ENCODE peak calls at places on chromosomes 5 and 9, in six cellular contexts. C is WTC11; J is T-helper 1 cell; W is HepG2; Q is stimulated activated CD4-positive, alpha-beta T cell treated with anti-CD3 and anti-CD28 coated beads, Interleukin-1b, Interleukin-23, amount 100 ng/mL, for 24 hours; D is GM13977. F is an unnamed sample.

GRCh38 chr9:82810902-82811301 is 252.0 kb downstream of the RASEF start:
- DNase-seq in C (peak), J (no peak), W (no peak), Q (no peak), D (no peak), F (no peak)

GRCh38 chr9:114864471-114864870 is 58.6 kb upstream of the TNFSF15 start:
- DNase-seq in C (no peak), J (no peak), W (no peak), Q (no peak), D (no peak), F (no peak)

GRCh38 chr9:89705651-89706050 is 100.8 kb downstream of the GADD45G start:
- DNase-seq in C (no peak), J (no peak), W (no peak), Q (no peak), D (no peak), F (no peak)

GRCh38 chr9:92636627-92637026 is 33.3 kb downstream of the IPPK start:
- DNase-seq in C (no peak), J (no peak), W (no peak), Q (no peak), D (no peak), F (no peak)

GRCh38 chr5:112729630-112730029 is 8.1 kb upstream of the APC start:
- DNase-seq in C (no peak), J (no peak), W (no peak), Q (no peak), D (no peak), F (no peak)

GRCh38 chr5:55104036-55104767 is 1.8 kb downstream of the GZMA start:
- DNase-seq in C (no peak), J (no peak), W (no peak), Q (no peak), D (no peak), F (no peak)

GRCh38 chr9:82332018-82332773 is 343.6 kb downstream of the SPATA31D1 start:
- DNase-seq in C (no peak), J (no peak), W (no peak), Q (no peak), D (no peak), F (no peak)

GRCh38 chr5:54296386-54296785 is 14.0 kb downstream of the ARL15 start:
- DNase-seq in C (no peak), J (no peak), W (no peak), Q (no peak), D (no peak), F (no peak)

GRCh38 chr9:121551985-121552753 is 52.5 kb upstream of the GGTA1 start:
- DNase-seq in C (no peak), J (no peak), W (no peak), Q (no peak), D (no peak), F (no peak)

GRCh38 chr5:149041242-149041641 is 21.6 kb downstream of the SH3TC2 start:
- DNase-seq in C (no peak), J (no peak), W (no peak), Q (no peak), D (no peak), F (no peak)

GRCh38 chr9:89678394-89679005 is 73.7 kb downstream of the GADD45G start:
- DNase-seq in C (no peak), J (no peak), W (no peak), Q (no peak), D (no peak), F (no peak)

GRCh38 chr9:121699271-121700164 is 48.1 kb downstream of the DAB2IP start:
- DNase-seq in C (peak), J (no peak), W (no peak), Q (no peak), D (peak), F (peak)

GRCh38 chr5:133763744-133764143 is 151.4 kb upstream of the FSTL4 start:
- DNase-seq in C (no peak), J (no peak), W (no peak), Q (no peak), D (no peak), F (no peak)

GRCh38 chr5:80701597-80701996 is 46.8 kb upstream of the DHFR start:
- DNase-seq in C (no peak), J (no peak), W (no peak), Q (no peak), D (no peak), F (no peak)

GRCh38 chr9:26551971-26552370 is 340.6 kb downstream of the CAAP1 start:
- DNase-seq in C (no peak), J (no peak), W (no peak), Q (no peak), D (no peak), F (no peak)

GRCh38 chr9:1210954-1211353 is 160.8 kb downstream of the DMRT2 start:
- DNase-seq in C (no peak), J (no peak), W (no peak), Q (no peak), D (no peak), F (no peak)

GRCh38 chr5:143065996-143066522 is 295.9 kb downstream of the ARHGAP26 start:
- DNase-seq in C (no peak), J (no peak), W (no peak), Q (no peak), D (no peak), F (no peak)

GRCh38 chr5:109655841-109656240 is 33.9 kb upstream of the MAN2A1 start:
- DNase-seq in C (no peak), J (no peak), W (no peak), Q (no peak), D (no peak), F (no peak)

GRCh38 chr9:4339357-4339756 is 39.5 kb upstream of the GLIS3 start:
- DNase-seq in C (peak), J (peak), W (peak), Q (peak), D (peak), F (peak)

GRCh38 chr9:87109851-87110250 is 162.5 kb upstream of the GAS1 start:
- DNase-seq in C (no peak), J (no peak), W (no peak), Q (no peak), D (no peak), F (no peak)

GRCh38 chr5:60805470-60805869 is 38.6 kb downstream of the ELOVL7 start:
- DNase-seq in C (no peak), J (no peak), W (no peak), Q (no peak), D (no peak), F (no peak)

GRCh38 chr5:151509231-151509630 is 61.8 kb downstream of the SLC36A1 start:
- DNase-seq in C (no peak), J (no peak), W (no peak), Q (no peak), D (no peak), F (no peak)

GRCh38 chr5:104189909-104190308 is 627.3 kb upstream of the NUDT12 start:
- DNase-seq in C (no peak), J (no peak), W (peak), Q (no peak), D (no peak), F (no peak)